ENCODE peak calls at places on chromosome 18, in four cellular contexts. X is sigmoid colon, G is stomach, P is HCT116. T is an unnamed sample.

GRCh38 chr18:8607776-8608682 is 1.2 kb upstream of the RAB12 start:
- DNase-seq in X (no peak), G (no peak), P (no peak), T (no peak)

GRCh38 chr18:55250729-55251128 is 291.5 kb upstream of the CCDC68 start:
- DNase-seq in X (no peak), G (no peak), P (no peak), T (no peak)

GRCh38 chr18:36697905-36698304 is 130.9 kb downstream of the TPGS2 start:
- DNase-seq in X (no peak), G (no peak), P (no peak), T (no peak)

GRCh38 chr18:47260138-47260923 is 8.9 kb upstream of the SKOR2 start:
- DNase-seq in X (no peak), G (peak; percentile 31), P (no peak), T (no peak)

GRCh38 chr18:39841133-39842041 is 2113.6 kb upstream of the PIK3C3 start:
- DNase-seq in X (peak; percentile 78), G (peak; percentile 27), P (peak; percentile 28), T (no peak)

GRCh38 chr18:57466745-57467144 is 31.6 kb downstream of the ONECUT2 start:
- DNase-seq in X (no peak), G (no peak), P (no peak), T (no peak)

GRCh38 chr18:52287151-52287550 is 52.8 kb upstream of the DCC start:
- DNase-seq in X (no peak), G (no peak), P (no peak), T (no peak)

GRCh38 chr18:60232541-60232940 is 140.0 kb downstream of the MC4R start:
- DNase-seq in X (no peak), G (no peak), P (peak; percentile 52), T (no peak)

GRCh38 chr18:240175-240574 is 27.7 kb downstream of the THOC1 start:
- DNase-seq in X (no peak), G (no peak), P (no peak), T (no peak)

GRCh38 chr18:47075098-47075883 is 39.9 kb upstream of the ELOA2 start:
- DNase-seq in X (no peak), G (no peak), P (peak; percentile 57), T (no peak)

GRCh38 chr18:45413180-45413836 is 202.0 kb upstream of the SLC14A2 start:
- DNase-seq in X (no peak), G (no peak), P (no peak), T (no peak)

GRCh38 chr18:79570266-79571201 is 109.1 kb upstream of the CTDP1 start:
- DNase-seq in X (peak; percentile 48), G (no peak), P (peak; percentile 73), T (no peak)

GRCh38 chr18:50558948-50559749 is 738 bp upstream of the MAPK4 start:
- DNase-seq in X (no peak), G (no peak), P (no peak), T (no peak)

GRCh38 chr18:58100154-58100553 is 56.1 kb downstream of the NEDD4L start:
- DNase-seq in X (no peak), G (no peak), P (no peak), T (no peak)

GRCh38 chr18:51135361-51135760 is 62.1 kb downstream of the MEX3C start:
- DNase-seq in X (no peak), G (no peak), P (no peak), T (no peak)

GRCh38 chr18:4605222-4605621 is 150.1 kb upstream of the DLGAP1 start:
- DNase-seq in X (no peak), G (no peak), P (no peak), T (no peak)

GRCh38 chr18:63366270-63366990 is 576 bp downstream of the KDSR start:
- DNase-seq in X (peak; percentile 80), G (peak; percentile 67), P (peak; percentile 32), T (peak; percentile 46)

GRCh38 chr18:5542393-5543035 is 1.3 kb downstream of the EPB41L3 start:
- DNase-seq in X (peak; percentile 73), G (no peak), P (no peak), T (no peak)

DNA sequence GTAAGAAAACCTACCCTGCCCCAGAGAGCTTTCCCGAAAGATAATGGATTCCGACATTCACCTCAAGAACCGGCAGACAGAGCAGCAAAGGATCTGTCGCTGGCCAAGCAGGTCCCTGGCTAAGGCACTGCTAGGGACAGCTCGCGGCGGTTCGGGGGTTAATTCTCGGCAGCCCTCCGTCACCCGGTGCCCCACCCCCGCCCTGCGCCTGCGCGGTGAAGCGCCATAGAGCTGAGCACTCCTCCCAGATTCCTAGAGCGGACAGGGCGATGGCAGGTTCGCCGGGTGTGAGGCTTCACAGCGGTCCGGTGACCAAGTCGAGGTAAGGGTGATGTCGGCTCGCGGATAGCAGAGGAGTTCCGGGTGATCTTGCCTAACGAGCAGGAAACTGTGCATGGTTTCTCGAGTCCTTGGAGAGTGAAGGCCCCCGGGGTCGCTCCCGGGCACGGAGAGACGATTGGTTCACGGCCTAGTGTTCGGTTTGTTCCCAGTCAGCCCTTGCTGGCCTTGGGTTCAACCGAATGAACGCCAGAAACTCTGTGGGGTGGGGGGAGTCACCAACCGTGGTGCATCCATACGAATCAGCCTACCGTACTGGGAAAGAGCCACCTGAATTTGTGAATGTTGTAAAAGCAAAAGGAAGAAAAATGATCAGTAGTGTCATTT is at the start of gene ZSCAN30:
- DNase-seq in X (peak; percentile 97), G (peak; percentile 96), P (peak; percentile 91), T (peak; percentile 71)
- TF ChIP-seq POLR2A in X (peak; percentile 55), G (peak; percentile 66), P (no peak), T (peak; percentile 97)

GRCh38 chr18:22675006-22675405 is 257.3 kb upstream of the CTAGE1 start:
- DNase-seq in X (no peak), G (no peak), P (no peak), T (no peak)

GRCh38 chr18:22676423-22676822 is 256.7 kb upstream of the RBBP8 start:
- DNase-seq in X (no peak), G (no peak), P (no peak), T (no peak)

GRCh38 chr18:22680968-22681367 is 252.2 kb upstream of the RBBP8 start:
- DNase-seq in X (no peak), G (no peak), P (no peak), T (no peak)

GRCh38 chr18:22681912-22682311 is 251.2 kb upstream of the RBBP8 start:
- DNase-seq in X (no peak), G (no peak), P (no peak), T (no peak)

DNA sequence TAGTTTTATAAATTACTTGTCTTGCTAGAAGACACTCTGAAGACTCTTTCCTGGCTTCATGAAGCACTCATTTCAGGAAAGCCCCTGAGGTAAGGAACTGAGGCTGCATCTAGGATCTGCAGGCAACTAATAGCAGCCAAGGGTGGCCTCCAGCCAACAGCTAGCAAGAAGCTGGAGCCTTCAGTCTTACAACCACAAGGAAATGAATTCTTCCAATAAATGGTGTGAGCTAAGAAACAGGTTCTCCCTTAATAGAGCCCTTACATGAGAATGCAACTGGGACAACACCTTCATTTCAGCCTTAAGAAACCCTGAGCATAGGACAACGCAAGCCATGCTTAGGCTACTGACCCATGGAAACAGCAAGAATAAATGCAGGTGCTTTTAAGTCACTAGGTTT is 254.6 kb upstream of the RBBP8 start:
- DNase-seq in X (no peak), G (peak; percentile 69), P (no peak), T (no peak)
- TF ChIP-seq POLR2AphosphoS5 in X (no peak), G (no peak), P (no peak), T (no peak)

DNA sequence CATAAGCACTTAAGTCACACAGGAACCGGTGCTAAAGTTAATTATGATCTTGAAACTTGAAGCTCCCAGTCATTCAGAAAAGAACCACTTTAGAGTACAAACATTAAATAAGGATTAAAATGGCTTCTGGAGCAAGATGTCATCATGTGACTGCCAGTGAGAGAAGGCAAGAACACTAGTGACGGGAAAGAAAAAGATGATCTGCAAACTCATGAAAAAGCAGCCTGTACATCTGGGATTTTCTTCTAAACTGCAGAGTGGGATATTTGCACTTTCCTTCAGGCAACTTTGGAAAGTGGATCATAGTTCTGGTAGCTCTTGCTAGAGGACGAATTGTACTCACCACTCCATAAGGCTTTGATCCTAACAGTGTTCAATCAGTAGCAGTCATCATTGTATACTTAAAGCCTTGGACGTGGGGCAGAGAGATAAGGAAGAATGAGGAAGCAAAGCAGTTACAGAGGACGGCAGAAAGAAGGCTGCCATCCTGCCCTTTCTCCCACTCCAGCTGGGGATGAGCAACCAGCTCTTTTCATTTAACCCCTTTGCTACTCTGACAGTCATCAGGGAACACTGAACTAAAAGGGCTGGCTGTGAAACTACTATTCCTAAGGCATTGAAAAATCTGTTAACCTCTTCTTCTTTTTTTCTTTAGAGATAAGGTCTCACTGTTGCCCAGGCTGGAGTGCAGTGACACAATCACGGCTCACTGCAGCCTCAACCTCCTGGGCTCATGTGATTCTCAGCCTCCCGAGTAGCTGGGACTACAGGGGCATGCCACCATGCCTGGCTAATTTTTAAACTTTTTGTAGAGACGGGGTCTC is 18.1 kb downstream of the ABHD3 start:
- DNase-seq in X (no peak), G (peak; percentile 41), P (no peak), T (no peak)
- TF ChIP-seq POLR2A in X (no peak), G (no peak), P (no peak), T (no peak)

GRCh38 chr18:10928971-10929373 is 220.4 kb downstream of the PIEZO2 start:
- DNase-seq in X (no peak), G (no peak), P (no peak), T (peak; percentile 46)

GRCh38 chr18:10927980-10928605 is 221.3 kb downstream of the PIEZO2 start:
- DNase-seq in X (no peak), G (no peak), P (no peak), T (no peak)

GRCh38 chr18:10927290-10927979 is 221.9 kb downstream of the PIEZO2 start:
- DNase-seq in X (no peak), G (no peak), P (no peak), T (no peak)

GRCh38 chr18:10924290-10924689 is 225.1 kb downstream of the PIEZO2 start:
- DNase-seq in X (no peak), G (no peak), P (no peak), T (no peak)

DNA sequence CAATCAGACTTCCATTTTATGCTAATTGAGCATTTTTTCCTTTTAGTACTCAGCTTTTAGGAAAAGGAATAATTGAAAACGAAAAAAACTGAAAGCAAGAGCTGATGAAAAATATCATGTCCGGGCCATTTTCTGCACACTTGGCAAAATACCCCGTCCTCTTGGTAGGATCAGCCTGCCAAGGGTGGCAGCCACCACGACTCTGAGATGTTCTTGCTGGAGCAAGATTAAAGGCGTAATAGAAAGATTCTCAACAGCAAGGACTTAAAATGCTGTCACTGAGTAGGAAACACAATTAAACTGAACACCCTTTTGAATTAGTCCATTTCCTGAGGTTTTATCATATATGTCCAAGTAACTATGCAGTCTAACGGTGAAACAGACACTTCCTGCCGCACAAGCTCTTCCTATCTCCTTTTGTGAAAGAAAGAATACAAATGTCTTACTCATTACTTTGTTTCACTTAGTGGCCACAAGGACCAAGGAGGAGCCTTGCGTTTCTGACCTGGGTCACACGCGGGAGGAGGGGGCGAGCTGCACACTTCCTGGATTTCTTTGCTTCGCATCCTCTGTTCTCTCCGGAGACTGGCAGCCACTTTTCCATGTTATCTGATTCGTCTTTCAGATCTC is 222.7 kb downstream of the PIEZO2 start:
- DNase-seq in X (no peak), G (no peak), P (no peak), T (peak; percentile 24)
- TF ChIP-seq POLR2AphosphoS5 in X (no peak), G (no peak), P (no peak), T (no peak)

GRCh38 chr18:48934708-48935432 is 15.9 kb downstream of the SMAD7 start:
- DNase-seq in X (peak; percentile 80), G (peak; percentile 75), P (no peak), T (no peak)
- TF ChIP-seq POLR2A in X (no peak), G (no peak), P (no peak), T (no peak)

T was measured in GM12891.